ENCODE peak calls at places on chromosomes 4 and X, in ten cellular contexts. N, J, D, K, V, H, U, W, E and C are unnamed samples.

GRCh38 chrX:40446927-40447326 is 133.8 kb upstream of the ATP6AP2 start:
- DNase-seq in N (no peak), J (no peak), D (no peak), K (peak), V (no peak), H (peak), U (no peak), W (no peak), E (no peak), C (no peak)

GRCh38 chr4:166318810-166319525 is 445.9 kb downstream of the TLL1 start:
- DNase-seq in N (no peak), J (no peak), D (no peak), K (no peak), V (no peak), H (peak), U (peak), W (no peak), E (no peak), C (no peak)

GRCh38 chr4:56440983-56441382 is 4.9 kb downstream of the PAICS start:
- DNase-seq in N (no peak), J (no peak), D (no peak), K (no peak), V (no peak), H (no peak), U (no peak), W (no peak), E (no peak), C (no peak)

GRCh38 chr4:54063224-54063623 is 1.2 kb downstream of the CHIC2 start:
- DNase-seq in N (peak), J (no peak), D (no peak), K (no peak), V (no peak), H (peak), U (no peak), W (no peak), E (no peak), C (no peak)

GRCh38 chr4:15255537-15255936 is 172.3 kb upstream of the C1QTNF7 start:
- DNase-seq in N (no peak), J (no peak), D (no peak), K (no peak), V (no peak), H (no peak), U (no peak), W (no peak), E (no peak), C (no peak)

GRCh38 chrX:13120017-13120416 is 75.6 kb upstream of the FAM9C start:
- DNase-seq in N (peak), J (no peak), D (peak), K (no peak), V (no peak), H (peak), U (no peak), W (no peak), E (no peak), C (peak)

GRCh38 chr4:175469519-175469918 is 342.5 kb downstream of the GPM6A start:
- DNase-seq in N (no peak), J (no peak), D (no peak), K (no peak), V (no peak), H (peak), U (no peak), W (no peak), E (no peak), C (no peak)

GRCh38 chr4:169619518-169619957 is 840 bp upstream of the CLCN3 start:
- DNase-seq in N (peak), J (peak), D (peak), K (no peak), V (no peak), H (peak), U (no peak), W (no peak), E (peak), C (peak)

GRCh38 chr4:156949373-156949814 is 22.2 kb downstream of the PDGFC start:
- DNase-seq in N (peak), J (no peak), D (no peak), K (no peak), V (no peak), H (peak), U (no peak), W (no peak), E (no peak), C (no peak)

DNA sequence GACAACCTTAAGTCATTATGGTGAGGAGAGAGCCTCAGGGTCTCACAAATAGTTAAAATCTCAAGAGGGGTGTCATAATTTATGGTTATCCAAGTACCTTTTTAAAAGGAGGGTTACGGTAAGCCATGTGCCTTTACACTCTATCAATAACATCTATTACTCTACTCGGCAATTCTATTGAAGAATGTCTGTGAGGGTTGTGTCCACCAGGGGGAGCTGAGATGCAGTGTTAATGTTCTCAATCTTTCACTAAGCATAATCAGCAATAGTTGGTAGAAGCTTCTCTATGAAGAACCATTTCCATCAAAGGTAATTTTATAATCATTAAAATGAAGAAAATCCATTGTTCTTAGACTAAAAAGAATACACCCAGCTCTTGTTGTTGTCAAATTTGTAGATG is 457.4 kb downstream of the CENPC start:
- DNase-seq in N (peak), J (peak), D (peak), K (peak), V (peak), H (peak), U (no peak), W (peak), E (no peak), C (no peak)
- TF ChIP-seq CTCF in N (peak), J (peak), D (peak), K (no peak), V (peak), H (peak), U (no peak), W (peak), E (peak), C (no peak)

DNA sequence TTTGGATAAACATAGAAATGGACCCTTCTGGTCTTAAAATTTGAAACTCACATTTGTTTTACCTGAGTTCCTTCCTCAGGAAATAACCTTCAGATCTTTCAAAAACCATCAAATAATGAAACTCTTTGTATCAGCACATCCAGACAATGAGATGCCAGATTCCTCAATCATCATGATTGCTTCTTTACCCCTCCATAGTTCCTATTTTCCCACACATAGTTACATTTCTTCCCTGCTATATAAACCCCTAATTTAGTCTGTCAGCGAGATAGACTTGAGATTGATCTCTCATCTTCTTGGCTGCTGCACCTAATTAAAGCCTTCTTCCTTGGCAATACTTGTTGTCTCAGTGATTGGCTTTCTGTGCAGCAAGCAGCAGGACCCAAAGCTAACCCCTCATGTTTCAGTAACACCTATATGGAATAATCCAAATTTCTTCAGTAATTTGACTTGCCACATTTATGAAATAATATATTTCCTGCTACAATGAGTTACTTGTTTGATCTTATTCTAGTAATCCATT is 83.9 kb upstream of the BANK1 start:
- DNase-seq in N (no peak), J (no peak), D (no peak), K (no peak), V (no peak), H (no peak), U (no peak), W (no peak), E (no peak), C (no peak)
- TF ChIP-seq CTCF in N (no peak), J (no peak), D (no peak), K (no peak), V (no peak), H (no peak), U (no peak), W (no peak), E (no peak), C (no peak)

GRCh38 chrX:114580336-114580735 is 3.5 kb upstream of the HTR2C start:
- DNase-seq in N (no peak), J (no peak), D (peak), K (no peak), V (no peak), H (no peak), U (no peak), W (no peak), E (no peak), C (no peak)
- TF ChIP-seq CTCF in N (no peak), J (no peak), D (no peak), K (no peak), V (no peak), H (no peak), U (no peak), W (peak), E (peak), C (no peak)

GRCh38 chrX:15567886-15568616 is 32.7 kb downstream of the ACE2 start:
- DNase-seq in N (peak), J (no peak), D (no peak), K (no peak), V (no peak), H (no peak), U (no peak), W (no peak), E (no peak), C (no peak)

GRCh38 chrX:15566244-15566643 is 34.5 kb downstream of the ACE2 start:
- DNase-seq in N (peak), J (no peak), D (no peak), K (no peak), V (no peak), H (no peak), U (no peak), W (no peak), E (no peak), C (no peak)

GRCh38 chrX:15563056-15563455 is 37.7 kb downstream of the ACE2 start:
- DNase-seq in N (no peak), J (no peak), D (no peak), K (no peak), V (no peak), H (no peak), U (no peak), W (no peak), E (no peak), C (no peak)

GRCh38 chrX:15567267-15567666 is 33.5 kb downstream of the ACE2 start:
- DNase-seq in N (no peak), J (no peak), D (no peak), K (no peak), V (no peak), H (no peak), U (no peak), W (no peak), E (no peak), C (no peak)

GRCh38 chrX:15564981-15565579 is 35.7 kb downstream of the ACE2 start:
- DNase-seq in N (peak), J (peak), D (peak), K (peak), V (peak), H (peak), U (peak), W (peak), E (peak), C (peak)
- TF ChIP-seq CTCF in N (peak), J (peak), D (peak), K (no peak), V (no peak), H (peak), U (peak), W (peak), E (peak), C (peak)

DNA sequence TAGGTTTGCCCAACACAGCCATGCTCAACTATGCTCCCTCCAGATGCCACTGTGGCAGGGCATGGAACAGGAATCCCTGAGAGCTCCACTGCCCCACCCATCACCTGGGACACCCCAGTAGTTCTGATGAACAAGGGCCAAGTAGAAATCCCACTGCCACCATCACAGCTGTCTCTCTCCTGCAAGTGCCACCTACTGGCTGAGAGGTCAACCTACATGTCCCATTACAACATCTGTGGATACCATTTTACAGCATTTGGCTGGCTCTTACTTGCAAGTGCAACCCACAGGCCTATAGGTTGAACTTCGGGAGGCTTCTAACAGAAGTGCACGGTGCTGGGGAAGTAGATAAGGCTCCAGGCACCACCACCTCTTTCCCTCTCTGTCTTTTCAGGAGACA is 142.5 kb downstream of the CXXC4 start:
- DNase-seq in N (no peak), J (peak), D (no peak), K (no peak), V (no peak), H (no peak), U (no peak), W (no peak), E (no peak), C (no peak)
- TF ChIP-seq CTCF in N (no peak), J (peak), D (no peak), K (no peak), V (no peak), H (peak), U (no peak), W (peak), E (no peak), C (no peak)